ENCODE peak calls at places on chromosomes 7 and 10, in eight cellular contexts. D is body of pancreas; R is CD4-positive, alpha-beta T cell; I is colonic mucosa; Z is right lobe of liver; U is uterus; P is sigmoid colon; E is tibial artery. S is an unnamed sample.

GRCh38 chr10:63553031-63553430 is 31.8 kb downstream of the REEP3 start:
- DNase-seq in D (no peak), R (no peak), I (no peak), Z (no peak), U (no peak), P (no peak), E (no peak), S (no peak)

GRCh38 chr7:117047496-117047895 is 94.2 kb downstream of the ST7 start:
- DNase-seq in D (no peak), R (no peak), I (no peak), Z (no peak), U (no peak), P (no peak), E (no peak), S (no peak)

GRCh38 chr7:40889560-40889959 is 754.8 kb downstream of the SUGCT start:
- DNase-seq in D (no peak), R (no peak), I (no peak), Z (no peak), U (no peak), P (no peak), E (no peak), S (no peak)

GRCh38 chr7:116421298-116421697 is 78.2 kb upstream of the CAV2 start:
- DNase-seq in D (no peak), R (no peak), I (no peak), Z (no peak), U (no peak), P (no peak), E (no peak), S (no peak)

GRCh38 chr7:115941703-115942268 is 88.8 kb downstream of the TFEC start:
- DNase-seq in D (no peak), R (no peak), I (no peak), Z (no peak), U (no peak), P (no peak), E (no peak), S (no peak)

GRCh38 chr7:6015917-6016652 is 7.0 kb downstream of the AIMP2 start:
- DNase-seq in D (peak), R (no peak), I (no peak), Z (peak), U (peak), P (peak), E (peak), S (peak)

GRCh38 chr10:79026341-79026761 is 42.4 kb upstream of the ZMIZ1 start:
- DNase-seq in D (no peak), R (no peak), I (no peak), Z (peak), U (peak), P (peak), E (no peak), S (no peak)

GRCh38 chr10:79411546-79412495 is 33.6 kb downstream of the ZCCHC24 start:
- DNase-seq in D (no peak), R (no peak), I (no peak), Z (peak), U (peak), P (peak), E (no peak), S (no peak)

GRCh38 chr10:44724415-44725174 is 186.5 kb upstream of the TMEM72 start:
- DNase-seq in D (no peak), R (no peak), I (no peak), Z (no peak), U (no peak), P (no peak), E (peak), S (no peak)

GRCh38 chr10:3407208-3407607 is 234.6 kb upstream of the PITRM1 start:
- DNase-seq in D (no peak), R (no peak), I (no peak), Z (no peak), U (no peak), P (no peak), E (no peak), S (no peak)

GRCh38 chr7:27147211-27148030 is at the start of gene HOXA6:
- DNase-seq in D (peak), R (no peak), I (peak), Z (peak), U (peak), P (peak), E (peak), S (no peak)

GRCh38 chr10:124032982-124033886 is 60.2 kb downstream of the CHST15 start:
- DNase-seq in D (no peak), R (no peak), I (no peak), Z (no peak), U (no peak), P (peak), E (no peak), S (no peak)

GRCh38 chr10:12587408-12587807 is 238.1 kb downstream of the CAMK1D start:
- DNase-seq in D (no peak), R (no peak), I (no peak), Z (no peak), U (no peak), P (peak), E (no peak), S (no peak)

GRCh38 chr10:33132626-33133025 is 174.6 kb upstream of the ITGB1 start:
- DNase-seq in D (no peak), R (peak), I (no peak), Z (no peak), U (no peak), P (no peak), E (no peak), S (no peak)

GRCh38 chr7:32093415-32094408 is 23.5 kb upstream of the PDE1C start:
- DNase-seq in D (peak), R (no peak), I (no peak), Z (no peak), U (no peak), P (no peak), E (peak), S (peak)
- H3K27ac ChIP-seq in D (no peak), R (no peak), I (no peak), Z (no peak), U (no peak), P (no peak), E (peak), S (peak)

GRCh38 chr7:2519119-2519930 is at the start of gene LFNG:
- DNase-seq in D (peak), R (peak), I (peak), Z (peak), U (peak), P (peak), E (peak), S (peak)
- H3K27ac ChIP-seq in D (peak), R (peak), I (peak), Z (no peak), U (peak), P (peak), E (no peak), S (no peak)

DNA sequence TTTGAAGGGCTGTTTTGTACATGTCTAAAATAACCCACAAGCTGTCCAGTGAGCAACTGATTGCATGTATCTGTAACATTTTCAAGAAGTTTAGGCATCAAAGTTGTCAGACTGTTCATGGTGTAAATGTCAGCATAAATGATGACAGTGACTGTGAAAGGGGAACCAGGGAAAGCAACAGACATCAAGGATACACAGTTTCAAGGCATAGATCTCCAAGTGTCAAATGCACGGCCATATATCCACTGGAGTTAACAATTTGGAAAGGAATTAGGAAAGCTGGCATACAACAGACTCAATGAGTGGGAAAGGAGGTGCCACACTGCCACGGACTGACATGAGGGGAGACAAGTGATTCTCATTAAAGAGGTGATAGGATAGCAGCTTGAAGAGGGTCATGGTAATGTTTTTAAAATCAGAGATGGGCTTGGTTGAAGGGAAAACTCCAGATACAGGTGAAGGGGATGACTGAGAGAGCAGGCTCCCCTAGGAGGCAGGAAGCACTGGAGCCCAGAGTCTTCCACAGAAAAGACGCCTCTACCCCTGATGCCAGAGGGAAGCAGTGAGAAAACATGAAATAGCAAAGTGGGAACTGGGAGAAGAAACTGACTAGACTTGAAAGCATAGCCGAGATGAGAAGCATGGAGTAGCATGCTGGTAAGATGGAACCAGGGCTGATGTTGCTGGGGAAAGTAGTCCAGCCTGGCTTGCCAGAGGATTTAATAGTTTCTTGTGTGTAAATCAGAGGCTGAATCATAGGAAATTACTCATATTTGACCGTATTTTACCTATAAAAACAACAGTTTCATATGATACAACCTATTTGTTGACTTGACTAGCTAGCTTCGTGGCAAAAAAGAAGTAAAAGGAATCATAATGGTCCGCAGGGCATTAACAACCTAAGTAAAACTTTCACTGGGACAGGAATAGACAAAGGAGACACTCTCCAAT is 18.6 kb downstream of the NSMCE4A start:
- DNase-seq in D (no peak), R (no peak), I (no peak), Z (no peak), U (no peak), P (no peak), E (no peak), S (no peak)
- H3K27ac ChIP-seq in D (no peak), R (no peak), I (no peak), Z (no peak), U (no peak), P (no peak), E (no peak), S (no peak)

DNA sequence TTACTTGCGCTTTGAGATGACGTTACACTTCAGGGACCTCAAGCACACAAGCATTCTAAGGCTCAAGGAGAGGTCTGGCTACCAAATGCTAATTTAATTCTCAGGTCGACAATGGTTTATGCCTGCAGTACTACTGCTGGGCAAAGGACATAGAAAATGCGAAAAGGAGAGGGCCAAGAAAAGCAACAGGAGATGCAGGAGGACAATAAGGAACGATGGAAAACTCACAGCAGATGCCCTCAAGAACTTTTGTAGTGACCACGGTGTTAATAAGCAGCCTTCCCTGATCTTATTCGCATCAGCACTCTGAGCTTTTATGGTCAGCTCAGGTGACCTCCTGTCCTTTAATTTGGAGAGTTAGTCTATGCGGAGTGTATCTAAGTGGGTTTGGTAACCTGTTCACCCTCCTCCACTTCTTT is 146.3 kb downstream of the GPR85 start:
- DNase-seq in D (no peak), R (no peak), I (no peak), Z (no peak), U (no peak), P (no peak), E (no peak), S (no peak)
- H3K27ac ChIP-seq in D (peak), R (peak), I (peak), Z (no peak), U (peak), P (peak), E (peak), S (peak)

DNA sequence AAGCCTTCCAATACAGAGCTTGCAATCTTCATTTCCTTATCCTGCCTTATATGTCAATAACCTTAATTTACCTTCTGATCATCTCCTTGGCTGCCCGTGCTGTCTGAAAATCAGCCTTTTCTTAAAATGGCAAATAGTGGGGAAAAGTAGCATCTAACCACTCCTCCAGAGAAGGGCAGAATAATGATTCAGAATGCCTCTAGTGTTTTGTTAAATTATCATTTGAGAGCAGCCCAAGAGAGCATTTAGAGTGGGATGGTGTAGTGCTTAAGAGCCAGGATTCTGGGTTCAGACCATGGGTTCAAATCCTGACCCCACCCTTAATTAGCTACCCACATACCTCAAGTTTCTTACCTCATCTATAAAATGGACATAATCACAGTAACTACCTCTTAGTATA is 4.6 kb upstream of the TMEM139 start:
- DNase-seq in D (no peak), R (no peak), I (no peak), Z (no peak), U (no peak), P (no peak), E (no peak), S (peak)
- H3K27ac ChIP-seq in D (peak), R (peak), I (no peak), Z (peak), U (peak), P (peak), E (no peak), S (no peak)

S was measured in lung.